ENCODE peak calls at places on chromosome 16, in five cellular contexts. O, P, X, M and C are unnamed samples.

GRCh38 chr16:47016700-47017133 is 43.2 kb upstream of the DNAJA2 start:
- DNase-seq in O (no peak), X (peak; percentile 36), M (peak; percentile 41), P (no peak), C (no peak)

GRCh38 chr16:143047-143446 is 4.6 kb upstream of the NPRL3 start:
- DNase-seq in M (no peak), X (no peak), P (no peak), O (no peak), C (no peak)

GRCh38 chr16:49181812-49182211 is 99.8 kb downstream of the CBLN1 start:
- DNase-seq in M (no peak), X (no peak), O (no peak), P (no peak), C (no peak)

GRCh38 chr16:12868169-12868568 is 33.2 kb upstream of the SHISA9 start:
- DNase-seq in P (no peak), O (no peak), X (no peak), M (no peak), C (no peak)

GRCh38 chr16:84514874-84515835 is 10.7 kb upstream of the MEAK7 start:
- DNase-seq in X (no peak), O (peak; percentile 85), P (no peak), M (peak; percentile 86), C (no peak)

GRCh38 chr16:28985611-28986041 is 774 bp downstream of the LAT start:
- DNase-seq in P (no peak), O (no peak), M (no peak), X (no peak), C (no peak)

GRCh38 chr16:88543230-88543813 is 26.9 kb upstream of the ZC3H18 start:
- DNase-seq in X (no peak), M (no peak), O (no peak), P (no peak), C (no peak)

GRCh38 chr16:13994239-13995106 is 74.5 kb downstream of the ERCC4 start:
- DNase-seq in O (no peak), M (no peak), X (no peak), P (no peak), C (no peak)

DNA sequence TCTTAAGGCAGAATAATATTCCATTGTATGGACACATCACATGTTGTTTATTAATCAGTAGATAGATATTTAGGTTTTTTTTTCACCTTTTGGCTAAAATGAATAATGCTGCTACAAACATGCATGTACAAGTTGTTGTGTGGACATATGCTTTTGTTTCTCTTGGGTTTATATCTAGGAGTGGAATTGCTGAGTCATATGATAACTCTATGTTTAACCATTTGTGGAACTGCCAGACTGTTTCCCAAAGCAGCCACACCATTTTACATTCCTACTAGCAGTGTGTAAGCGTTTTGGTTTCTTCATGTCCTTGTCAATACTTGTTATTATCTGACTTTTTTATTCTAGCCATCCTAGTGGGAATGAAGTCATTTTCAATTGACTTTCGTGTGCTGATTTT is 21.3 kb downstream of the CYLD start:
- DNase-seq in X (peak; percentile 34), P (no peak), O (no peak), M (no peak), C (no peak)
- H3K27ac ChIP-seq in X (no peak overlapping the region), P (no peak overlapping the region), O (no peak overlapping the region), M (no peak overlapping the region), C (no peak overlapping the region)

GRCh38 chr16:79668502-79668901 is 68.0 kb upstream of the MAF start:
- DNase-seq in X (no peak), O (no peak), M (no peak), P (no peak), C (no peak)
- TF ChIP-seq CTCF in X (no peak), O (no peak), M (no peak), P (no peak), C (no peak)

DNA sequence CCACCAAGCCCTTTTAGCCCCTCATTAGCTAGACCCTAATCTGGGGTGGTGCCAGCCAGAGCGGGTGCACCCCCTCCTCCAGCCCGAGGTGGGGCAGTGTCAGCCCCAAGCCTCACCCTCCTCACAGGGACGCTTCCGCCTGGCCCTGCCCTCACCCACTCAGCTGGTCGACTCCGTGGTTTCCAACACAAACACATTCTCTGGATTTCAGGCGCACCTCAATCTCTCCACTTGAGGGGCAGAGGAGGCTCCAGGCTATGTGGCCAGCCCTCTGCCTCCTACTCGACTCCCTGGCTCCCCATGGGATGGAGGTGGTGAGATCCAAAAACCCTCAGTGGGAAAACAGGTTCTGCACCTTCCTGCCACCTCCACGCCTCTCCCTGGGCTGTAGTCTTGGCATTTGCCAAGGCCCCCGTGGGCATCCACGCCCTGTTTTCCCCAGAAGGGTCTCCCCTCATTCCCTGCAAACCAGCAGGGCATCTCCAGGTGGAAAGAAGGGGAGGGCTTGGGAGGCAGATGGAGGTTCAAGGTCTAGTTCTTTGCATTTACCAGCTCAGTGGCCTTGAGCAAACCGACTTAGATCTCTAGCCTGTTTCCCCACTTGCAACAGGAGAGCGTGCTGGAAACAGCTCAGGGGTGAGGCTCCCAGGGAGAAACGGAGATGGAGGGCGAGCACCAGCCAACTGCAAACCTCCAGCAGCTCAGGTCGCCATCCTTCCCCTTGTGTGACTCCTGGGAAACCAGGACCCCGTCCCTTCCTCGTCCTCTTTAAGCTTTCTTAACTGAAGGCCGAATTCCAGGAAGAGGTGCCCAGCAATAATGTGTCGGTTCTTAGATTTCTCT is 1.7 kb downstream of the EMP2 start:
- DNase-seq in O (no peak), P (no peak), X (no peak), M (no peak), C (no peak)
- H3K4me3 ChIP-seq in O (no peak overlapping the region), P (no peak overlapping the region), X (peak overlapping the region; percentile 54), M (no peak overlapping the region), C (no peak overlapping the region)

DNA sequence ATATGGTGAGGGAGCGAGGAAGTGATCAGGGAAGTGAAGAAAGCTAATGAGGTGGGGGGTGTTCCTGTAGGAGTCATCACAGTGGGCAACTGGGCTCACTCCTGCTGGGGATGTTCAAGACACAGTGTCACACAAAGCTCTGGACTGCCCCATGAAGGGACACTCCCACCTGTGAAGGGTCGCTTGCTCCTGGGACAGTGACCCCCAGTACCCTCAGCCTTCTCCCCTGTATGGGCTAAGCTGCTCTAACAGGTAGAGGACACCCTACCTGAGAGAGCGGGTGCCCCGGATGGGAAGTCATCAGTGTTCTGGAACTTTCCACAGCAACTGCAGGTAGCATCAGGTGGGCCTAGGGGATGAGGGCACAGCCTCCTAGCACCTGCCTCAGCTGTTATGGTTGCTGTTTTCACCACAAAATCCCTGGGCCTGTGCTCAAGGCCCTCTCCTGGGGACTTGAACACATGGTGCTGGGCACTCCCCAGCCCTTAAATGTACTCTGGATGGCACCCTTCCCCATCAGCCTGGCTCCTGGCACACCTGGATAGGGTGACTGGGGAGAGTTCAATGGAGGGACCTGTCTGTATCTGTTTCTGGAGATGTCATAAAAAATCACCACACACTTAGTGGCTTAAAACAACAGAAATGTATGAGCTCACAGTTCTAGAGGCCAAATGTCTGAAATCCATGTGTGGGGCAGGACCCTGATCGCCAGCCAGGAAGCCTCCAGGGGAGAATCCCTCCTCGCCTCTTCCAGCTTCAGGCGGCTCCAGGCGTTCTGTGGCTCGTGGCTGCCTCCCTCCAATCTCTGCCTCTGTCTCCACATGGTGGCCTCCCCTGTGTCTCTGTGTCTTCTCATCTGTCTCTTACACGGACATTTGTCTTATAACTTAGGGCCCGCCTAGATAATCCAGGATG is 104.0 kb upstream of the CDH5 start:
- DNase-seq in P (peak; percentile 35), M (no peak), O (no peak), X (peak; percentile 54), C (no peak)
- H3K27ac ChIP-seq in P (no peak overlapping the region), M (no peak overlapping the region), O (no peak overlapping the region), X (no peak overlapping the region), C (no peak overlapping the region)

DNA sequence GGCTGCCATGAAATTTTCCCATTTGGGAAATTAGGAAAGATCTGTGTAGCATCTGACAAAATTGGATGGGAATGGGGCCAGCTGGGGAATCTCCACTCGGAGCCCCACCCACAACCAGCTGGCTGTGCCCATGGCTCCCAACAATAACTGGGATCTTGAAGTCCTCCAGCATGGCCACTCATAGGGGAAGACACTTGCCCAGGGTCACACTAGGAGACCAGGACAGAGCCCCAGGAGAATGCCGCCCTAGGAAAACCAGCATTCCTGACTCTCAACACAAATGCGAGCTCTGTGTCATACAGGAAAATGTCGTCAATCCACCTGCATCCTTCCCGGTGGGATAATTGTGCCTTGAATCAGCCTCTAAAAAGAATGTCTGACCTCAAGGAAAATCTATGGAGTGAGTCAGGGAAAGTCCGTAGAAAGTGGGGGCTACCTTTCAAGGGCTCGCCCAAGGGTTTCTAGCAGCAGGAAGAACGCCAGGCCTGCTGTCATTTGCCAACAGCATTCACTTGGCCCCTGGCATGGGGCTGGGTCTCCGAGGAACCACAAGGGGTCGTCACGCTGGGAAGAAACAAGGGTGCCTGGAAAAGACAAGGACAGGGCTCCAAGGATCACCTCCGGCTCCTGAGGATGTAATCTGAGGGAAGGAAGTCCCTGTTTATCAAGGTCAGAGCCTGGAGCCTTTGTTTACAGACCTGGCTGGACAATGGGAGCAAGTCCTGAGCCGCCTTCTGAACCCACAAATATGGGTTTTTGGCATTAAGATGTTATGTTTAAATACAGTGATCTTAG is 15.9 kb downstream of the CDH5 start:
- DNase-seq in M (no peak), X (peak; percentile 63), O (no peak), P (no peak), C (peak; percentile 13)
- TF ChIP-seq CTCF in M (no peak), X (peak; percentile 7), O (no peak), P (no peak), C (no peak)

GRCh38 chr16:30902070-30902972 is 5.9 kb downstream of the CTF1 start:
- DNase-seq in O (peak; percentile 51), X (peak; percentile 79), P (peak; percentile 78), M (peak; percentile 77), C (no peak)
- H3K4me3 ChIP-seq in O (peak overlapping the region; percentile 60), X (peak overlapping the region; percentile 32), P (peak overlapping the region; percentile 42), M (peak overlapping the region; percentile 40), C (peak overlapping the region; percentile 45)